ENCODE peak calls at places on chromosomes 6 and 20, in six cellular contexts. F is breast epithelium, H is HL-60, Y is Panc1, I is brain microvascular endothelial cell, N is cardiac muscle cell. L is an unnamed sample.

GRCh38 chr6:3221579-3221978 is 5.9 kb downstream of the TUBB2B start:
- DNase-seq in F (no peak), H (no peak), Y (no peak), I (no peak), N (no peak), L (no peak)

GRCh38 chr6:155267411-155267810 is 3.6 kb downstream of the CLDN20 start:
- DNase-seq in F (no peak), H (no peak), Y (no peak), I (no peak), N (no peak), L (no peak)

GRCh38 chr6:35183935-35184334 is 29.8 kb upstream of the SCUBE3 start:
- DNase-seq in F (no peak), H (no peak), Y (no peak), I (no peak), N (no peak), L (no peak)

GRCh38 chr6:17250237-17250636 is 30.9 kb upstream of the RBM24 start:
- DNase-seq in F (no peak), H (no peak), Y (no peak), I (no peak), N (no peak), L (no peak)

GRCh38 chr20:36149469-36149868 is 5.1 kb upstream of the EPB41L1 start:
- DNase-seq in F (no peak), H (no peak), Y (no peak), I (no peak), N (no peak), L (no peak)

GRCh38 chr6:138689849-138690248 is 83.7 kb upstream of the CCDC28A start:
- DNase-seq in F (no peak), H (no peak), Y (no peak), I (no peak), N (no peak), L (peak)

GRCh38 chr6:5036309-5036708 is 32.5 kb upstream of the RPP40 start:
- DNase-seq in F (no peak), H (no peak), Y (no peak), I (peak), N (peak), L (peak)

GRCh38 chr6:25960689-25961088 is 1.9 kb upstream of the TRIM38 start:
- DNase-seq in F (no peak), H (no peak), Y (no peak), I (no peak), N (no peak), L (no peak)

GRCh38 chr6:152176219-152176745 is 368.8 kb downstream of the ESR1 start:
- DNase-seq in F (no peak), H (no peak), Y (no peak), I (no peak), N (no peak), L (no peak)

GRCh38 chr20:5950271-5951031 is at the start of the genes MCM8 and TRMT6:
- DNase-seq in F (peak), H (peak), Y (peak), I (peak), N (peak), L (peak)

GRCh38 chr6:37840940-37841300 is 21.4 kb downstream of the ZFAND3 start:
- DNase-seq in F (no peak), H (no peak), Y (no peak), I (no peak), N (no peak), L (no peak)

GRCh38 chr6:12007915-12008286 is 4.2 kb upstream of the HIVEP1 start:
- DNase-seq in F (no peak), H (no peak), Y (no peak), I (no peak), N (no peak), L (no peak)

GRCh38 chr6:11727995-11728961 is 50.3 kb downstream of the ADTRP start:
- DNase-seq in F (no peak), H (no peak), Y (no peak), I (no peak), N (no peak), L (no peak)

GRCh38 chr20:41697861-41698559 is 79.8 kb upstream of the CHD6 start:
- DNase-seq in F (no peak), H (no peak), Y (peak), I (peak), N (peak), L (no peak)

GRCh38 chr20:59157961-59158541 is 5.6 kb upstream of the ZNF831 start:
- DNase-seq in F (no peak), H (no peak), Y (no peak), I (no peak), N (no peak), L (no peak)

GRCh38 chr6:56062856-56063255 is 184.5 kb downstream of the COL21A1 start:
- DNase-seq in F (no peak), H (no peak), Y (no peak), I (no peak), N (no peak), L (no peak)

GRCh38 chr6:93792751-93793150 is 373.4 kb upstream of the EPHA7 start:
- DNase-seq in F (no peak), H (no peak), Y (no peak), I (peak), N (no peak), L (peak)

GRCh38 chr6:2739335-2739734 is 11.4 kb downstream of the MYLK4 start:
- DNase-seq in F (no peak), H (no peak), Y (no peak), I (peak), N (no peak), L (peak)

GRCh38 chr20:5156670-5157448 is 30.1 kb downstream of the CDS2 start:
- DNase-seq in F (no peak), H (no peak), Y (peak), I (peak), N (no peak), L (peak)

GRCh38 chr6:102764317-102764716 is 1370.8 kb downstream of the GRIK2 start:
- DNase-seq in F (no peak), H (no peak), Y (no peak), I (no peak), N (no peak), L (no peak)

GRCh38 chr20:8425802-8426201 is 293.7 kb downstream of the PLCB1 start:
- DNase-seq in F (no peak), H (no peak), Y (no peak), I (no peak), N (no peak), L (no peak)

GRCh38 chr6:20186981-20187380 is 25.3 kb downstream of the MBOAT1 start:
- DNase-seq in F (no peak), H (no peak), Y (no peak), I (no peak), N (no peak), L (peak)

GRCh38 chr20:17608701-17609497 is 39.0 kb downstream of the DSTN start:
- DNase-seq in F (no peak), H (no peak), Y (no peak), I (peak), N (no peak), L (no peak)

GRCh38 chr20:60694763-60695162 is 557.3 kb upstream of the CDH4 start:
- DNase-seq in F (no peak), H (no peak), Y (no peak), I (no peak), N (no peak), L (peak)

GRCh38 chr20:36528875-36529425 is 12.4 kb upstream of the MYL9 start:
- DNase-seq in F (no peak), H (no peak), Y (no peak), I (no peak), N (no peak), L (no peak)

GRCh38 chr6:169701218-169701952 is 444 bp downstream of the WDR27 start:
- DNase-seq in F (no peak), H (no peak), Y (no peak), I (no peak), N (no peak), L (no peak)

GRCh38 chr20:44494266-44494665 is 18.6 kb downstream of the TTPAL start:
- DNase-seq in F (no peak), H (no peak), Y (no peak), I (peak), N (no peak), L (peak)

GRCh38 chr20:53839423-53840176 is 230.8 kb downstream of the BCAS1 start:
- DNase-seq in F (no peak), H (peak), Y (no peak), I (no peak), N (no peak), L (no peak)

GRCh38 chr6:27334141-27334540 is 22.1 kb upstream of the POM121L2 start:
- DNase-seq in F (no peak), H (no peak), Y (peak), I (no peak), N (no peak), L (no peak)

GRCh38 chr6:13331516-13332348 is 3.4 kb upstream of the TBC1D7 start:
- DNase-seq in F (no peak), H (no peak), Y (no peak), I (no peak), N (peak), L (no peak)

GRCh38 chr20:36310215-36310981 is 4.3 kb downstream of the DLGAP4 start:
- DNase-seq in F (no peak), H (no peak), Y (no peak), I (no peak), N (no peak), L (no peak)

GRCh38 chr20:45111799-45112471 is 3.0 kb downstream of the WFDC5 start:
- DNase-seq in F (no peak), H (no peak), Y (no peak), I (no peak), N (no peak), L (peak)

GRCh38 chr20:50141811-50142561 is 11.5 kb downstream of the PEDS1 start:
- DNase-seq in F (no peak), H (no peak), Y (no peak), I (no peak), N (no peak), L (no peak)

GRCh38 chr6:170116643-170117042 is 174.2 kb downstream of the DLL1 start:
- DNase-seq in F (peak), H (no peak), Y (no peak), I (no peak), N (no peak), L (no peak)

GRCh38 chr6:150403458-150404245 is 34.8 kb downstream of the IYD start:
- DNase-seq in F (no peak), H (no peak), Y (no peak), I (peak), N (no peak), L (no peak)

GRCh38 chr6:11493979-11494378 is 43.6 kb upstream of the TMEM170B start:
- DNase-seq in F (no peak), H (no peak), Y (no peak), I (no peak), N (no peak), L (no peak)

GRCh38 chr20:25364180-25364788 is 26.4 kb downstream of the ABHD12 start:
- DNase-seq in F (no peak), H (no peak), Y (no peak), I (peak), N (no peak), L (peak)

DNA sequence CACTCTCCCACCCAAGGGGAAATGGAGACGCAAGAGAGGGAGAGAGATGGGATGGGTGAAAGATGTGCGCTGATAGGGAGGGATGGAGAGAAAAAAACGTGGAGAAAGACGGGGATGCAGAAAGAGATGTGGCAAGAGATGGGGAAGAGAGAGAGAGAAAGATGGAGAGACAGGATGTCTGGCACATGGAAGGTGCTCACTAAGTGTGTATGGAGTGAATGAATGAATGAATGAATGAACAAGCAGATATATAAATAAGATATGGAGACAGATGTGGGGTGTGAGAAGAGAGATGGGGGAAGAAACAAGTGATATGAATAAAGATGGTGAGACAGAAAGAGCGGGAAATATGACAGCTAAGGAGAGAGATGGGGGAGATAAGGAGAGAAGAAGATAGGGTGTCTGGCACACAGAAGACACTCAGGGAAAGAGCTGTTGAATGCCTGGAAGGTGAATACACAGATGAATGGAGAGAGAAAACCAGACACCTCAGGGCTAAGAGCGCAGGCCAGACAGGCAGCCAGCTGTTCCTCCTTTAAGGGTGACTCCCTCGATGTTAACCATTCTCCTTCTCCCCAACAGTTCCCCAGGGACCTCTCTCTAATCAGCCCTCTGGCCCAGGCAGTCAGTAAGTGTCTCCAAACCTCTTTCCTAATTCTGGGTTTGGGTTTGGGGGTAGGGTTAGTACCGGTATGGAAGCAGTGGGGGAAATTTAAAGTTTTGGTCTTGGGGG is 753 bp downstream of the TNF start:
- DNase-seq in F (no peak), H (peak), Y (no peak), I (no peak), N (no peak), L (no peak)
- H3K4me3 ChIP-seq in F (peak), H (peak), Y (no peak), I (no peak), N (no peak), L (no peak)

GRCh38 chr20:51898788-51899187 is 96.5 kb upstream of the SALL4 start:
- DNase-seq in F (no peak), H (no peak), Y (no peak), I (no peak), N (no peak), L (no peak)

GRCh38 chr20:51902933-51903332 is 100.6 kb upstream of the SALL4 start:
- DNase-seq in F (no peak), H (no peak), Y (no peak), I (no peak), N (no peak), L (no peak)

GRCh38 chr20:51900443-51900842 is 98.1 kb upstream of the SALL4 start:
- DNase-seq in F (no peak), H (no peak), Y (no peak), I (no peak), N (no peak), L (no peak)

GRCh38 chr20:51894619-51895018 is 92.3 kb upstream of the SALL4 start:
- DNase-seq in F (no peak), H (no peak), Y (no peak), I (no peak), N (no peak), L (no peak)

GRCh38 chr20:51899674-51900073 is 97.4 kb upstream of the SALL4 start:
- DNase-seq in F (no peak), H (no peak), Y (no peak), I (no peak), N (no peak), L (no peak)
- TF ChIP-seq CTCF in F (no peak), H (no peak), Y (no peak), I (no peak), N (no peak), L (no peak)

GRCh38 chr6:33078919-33079521 is 3.2 kb downstream of the HLA-DPB1 start:
- DNase-seq in F (no peak), H (no peak), Y (no peak), I (no peak), N (no peak), L (no peak)
- H3K4me3 ChIP-seq in F (no peak), H (no peak), Y (no peak), I (no peak), N (no peak), L (no peak)

GRCh38 chr6:127100510-127101140 is 17.8 kb upstream of the RSPO3 start:
- DNase-seq in F (no peak), H (peak), Y (no peak), I (no peak), N (no peak), L (peak)
- TF ChIP-seq CTCF in F (no peak), H (no peak), Y (peak), I (peak), N (peak), L (peak)

L was measured in foreskin fibroblast.